ENCODE peak calls at places on chromosome 18, in seven cellular contexts. U is anterior cingulate cortex; P is stimulated activated CD4-positive, alpha-beta T cell treated with anti-CD3 and anti-CD28 coated beads, TNF-alpha, amount 100 ng/mL, for 24 hours; X is left lung; Y is amniotic stem cell; C is small intestine; M is left ventricle myocardium inferior. K is an unnamed sample.

GRCh38 chr18:62678847-62679535 is 36.4 kb upstream of the PHLPP1 start:
- DNase-seq in P (no peak), X (no peak), M (no peak), U (no peak), Y (no peak), C (no peak), K (no peak)

GRCh38 chr18:49876536-49876935 is 63.2 kb upstream of the ACAA2 start:
- DNase-seq in M (no peak), X (no peak), Y (no peak), P (no peak), U (no peak), C (no peak), K (no peak)

GRCh38 chr18:32366586-32367538 is 103.8 kb downstream of the GAREM1 start:
- DNase-seq in M (no peak), X (no peak), P (no peak), C (no peak), Y (no peak), U (no peak), K (no peak)

GRCh38 chr18:22342625-22343024 is 75.1 kb downstream of the CTAGE1 start:
- DNase-seq in P (no peak), C (peak), Y (peak), U (no peak), M (no peak), X (no peak), K (peak)

GRCh38 chr18:79479114-79479760 is 83.5 kb downstream of the NFATC1 start:
- DNase-seq in C (no peak), M (no peak), X (peak), U (no peak), P (no peak), Y (no peak), K (no peak)

GRCh38 chr18:49968649-49969309 is 155.4 kb upstream of the ACAA2 start:
- DNase-seq in M (no peak), C (peak), X (no peak), Y (no peak), U (no peak), P (no peak), K (no peak)

GRCh38 chr18:9337875-9338274 is 3.3 kb downstream of the TWSG1 start:
- DNase-seq in P (no peak), M (no peak), Y (no peak), U (no peak), C (no peak), X (no peak), K (no peak)

GRCh38 chr18:56096861-56097260 is 508.9 kb upstream of the TCF4 start:
- DNase-seq in X (no peak), M (no peak), C (no peak), U (no peak), Y (no peak), P (no peak), K (no peak)

GRCh38 chr18:4134691-4135090 is 320.4 kb downstream of the DLGAP1 start:
- DNase-seq in P (no peak), Y (no peak), C (no peak), M (no peak), X (no peak), U (no peak), K (no peak)

GRCh38 chr18:55908790-55909408 is 320.9 kb upstream of the TCF4 start:
- DNase-seq in C (no peak), X (no peak), Y (no peak), U (no peak), P (no peak), M (no peak), K (no peak)

GRCh38 chr18:32907656-32908441 is 135.0 kb upstream of the KLHL14 start:
- DNase-seq in M (no peak), U (no peak), X (no peak), P (no peak), C (no peak), Y (no peak), K (no peak)

GRCh38 chr18:64103979-64104378 is 44.9 kb downstream of the LINC00305 start:
- DNase-seq in M (no peak), C (no peak), Y (no peak), X (no peak), U (no peak), P (no peak), K (no peak)

GRCh38 chr18:44708451-44709083 is 27.9 kb downstream of the SETBP1 start:
- DNase-seq in U (no peak), M (no peak), C (no peak), Y (no peak), P (no peak), X (no peak), K (no peak)

GRCh38 chr18:48790226-48790863 is 160.4 kb downstream of the SMAD7 start:
- DNase-seq in C (no peak), P (no peak), X (peak), Y (no peak), M (peak), U (no peak), K (peak)

GRCh38 chr18:43917487-43917886 is 640.2 kb upstream of the SYT4 start:
- DNase-seq in P (no peak), X (no peak), C (no peak), U (no peak), Y (no peak), M (no peak), K (no peak)

GRCh38 chr18:48228301-48228715 is 180.9 kb downstream of the ZBTB7C start:
- DNase-seq in C (no peak), P (no peak), U (no peak), M (peak), Y (no peak), X (no peak), K (peak)

GRCh38 chr18:62384610-62385097 is 59.5 kb downstream of the TNFRSF11A start:
- DNase-seq in M (no peak), P (no peak), X (no peak), C (no peak), Y (no peak), U (no peak), K (no peak)

GRCh38 chr18:59623456-59624383 is 73.5 kb downstream of the CCBE1 start:
- DNase-seq in C (no peak), X (no peak), Y (no peak), P (no peak), M (no peak), U (no peak), K (no peak)

GRCh38 chr18:56245856-56246575 is 392.4 kb downstream of the TXNL1 start:
- DNase-seq in U (no peak), P (no peak), C (no peak), M (no peak), X (no peak), Y (peak), K (no peak)

GRCh38 chr18:34494359-34494696 is 215.8 kb upstream of the DTNA start:
- DNase-seq in X (peak), Y (no peak), C (no peak), M (peak), U (peak), P (no peak), K (no peak)

GRCh38 chr18:68147728-68148127 is 567.2 kb downstream of the TMX3 start:
- DNase-seq in C (no peak), U (no peak), P (no peak), X (no peak), Y (no peak), M (no peak), K (no peak)

GRCh38 chr18:59383831-59384230 is 24.8 kb upstream of the LMAN1 start:
- DNase-seq in C (no peak), X (no peak), Y (no peak), P (no peak), U (no peak), M (no peak), K (no peak)

GRCh38 chr18:49285627-49286026 is 174.8 kb downstream of the DYM start:
- DNase-seq in M (no peak), P (no peak), X (no peak), C (no peak), U (no peak), Y (no peak), K (no peak)

GRCh38 chr18:80026363-80026762 is 7.9 kb upstream of the RBFA start:
- DNase-seq in C (no peak), M (no peak), X (no peak), U (no peak), Y (no peak), P (no peak), K (no peak)

GRCh38 chr18:57209697-57210096 is 62.8 kb downstream of the BOD1L2 start:
- DNase-seq in M (no peak), C (peak), Y (no peak), P (no peak), U (no peak), X (no peak), K (no peak)